ENCODE peak calls at places on chromosomes 11 and 22, in six cellular contexts. One of them, this sample, is unnamed.

GRCh38 chr11:29326757-29327156 is 690.1 kb downstream of the KCNA4 start:
- DNase-seq in mesendoderm: no peak
- DNase-seq in IMR-90: no peak
- DNase-seq in neuronal stem cell: no peak
- DNase-seq in mesenchymal stem cell: no peak
- DNase-seq in H1: no peak
- DNase-seq in this sample: no peak

GRCh38 chr11:120259241-120259640 is 19.3 kb downstream of the POU2F3 start:
- DNase-seq in mesendoderm: no peak
- DNase-seq in IMR-90: no peak
- DNase-seq in neuronal stem cell: no peak
- DNase-seq in mesenchymal stem cell: no peak
- DNase-seq in H1: no peak
- DNase-seq in this sample: no peak

GRCh38 chr22:49934891-49935557 is 16.6 kb downstream of the CRELD2 start:
- DNase-seq in mesendoderm: no peak
- DNase-seq in IMR-90: peak
- DNase-seq in neuronal stem cell: no peak
- DNase-seq in mesenchymal stem cell: peak
- DNase-seq in H1: no peak
- DNase-seq in this sample: peak

GRCh38 chr22:22746963-22747933 is 102.8 kb downstream of the GGTLC2 start:
- DNase-seq in mesendoderm: no peak
- DNase-seq in IMR-90: no peak
- DNase-seq in neuronal stem cell: no peak
- DNase-seq in mesenchymal stem cell: no peak
- DNase-seq in H1: no peak
- DNase-seq in this sample: no peak

GRCh38 chr22:37808294-37808657 is 542 bp downstream of the GCAT start:
- DNase-seq in mesendoderm: no peak
- DNase-seq in IMR-90: peak
- DNase-seq in neuronal stem cell: no peak
- DNase-seq in mesenchymal stem cell: peak
- DNase-seq in H1: no peak
- DNase-seq in this sample: peak

GRCh38 chr22:47115921-47116320 is 353.5 kb downstream of the TBC1D22A start:
- DNase-seq in mesendoderm: no peak
- DNase-seq in IMR-90: no peak
- DNase-seq in neuronal stem cell: no peak
- DNase-seq in mesenchymal stem cell: no peak
- DNase-seq in H1: no peak
- DNase-seq in this sample: no peak

GRCh38 chr11:113577356-113578163 is 102.4 kb upstream of the DRD2 start:
- DNase-seq in mesendoderm: no peak
- DNase-seq in IMR-90: no peak
- DNase-seq in neuronal stem cell: no peak
- DNase-seq in mesenchymal stem cell: no peak
- DNase-seq in H1: no peak
- DNase-seq in this sample: peak

GRCh38 chr11:86548278-86548917 is 124.0 kb downstream of the ME3 start:
- DNase-seq in mesendoderm: no peak
- DNase-seq in IMR-90: peak
- DNase-seq in neuronal stem cell: no peak
- DNase-seq in mesenchymal stem cell: peak
- DNase-seq in H1: no peak
- DNase-seq in this sample: no peak

GRCh38 chr11:4979021-4979420 is 15.6 kb upstream of the OR51L1 start:
- DNase-seq in mesendoderm: no peak
- DNase-seq in IMR-90: no peak
- DNase-seq in neuronal stem cell: no peak
- DNase-seq in mesenchymal stem cell: no peak
- DNase-seq in H1: no peak
- DNase-seq in this sample: no peak

GRCh38 chr22:28771195-28771791 is 1.2 kb upstream of the CCDC117 start:
- DNase-seq in mesendoderm: no peak
- DNase-seq in IMR-90: no peak
- DNase-seq in neuronal stem cell: no peak
- DNase-seq in mesenchymal stem cell: no peak
- DNase-seq in H1: no peak
- DNase-seq in this sample: no peak

GRCh38 chr22:38653741-38654140 is 2.5 kb downstream of the FAM227A start:
- DNase-seq in mesendoderm: no peak
- DNase-seq in IMR-90: no peak
- DNase-seq in neuronal stem cell: no peak
- DNase-seq in mesenchymal stem cell: no peak
- DNase-seq in H1: no peak
- DNase-seq in this sample: no peak

DNA sequence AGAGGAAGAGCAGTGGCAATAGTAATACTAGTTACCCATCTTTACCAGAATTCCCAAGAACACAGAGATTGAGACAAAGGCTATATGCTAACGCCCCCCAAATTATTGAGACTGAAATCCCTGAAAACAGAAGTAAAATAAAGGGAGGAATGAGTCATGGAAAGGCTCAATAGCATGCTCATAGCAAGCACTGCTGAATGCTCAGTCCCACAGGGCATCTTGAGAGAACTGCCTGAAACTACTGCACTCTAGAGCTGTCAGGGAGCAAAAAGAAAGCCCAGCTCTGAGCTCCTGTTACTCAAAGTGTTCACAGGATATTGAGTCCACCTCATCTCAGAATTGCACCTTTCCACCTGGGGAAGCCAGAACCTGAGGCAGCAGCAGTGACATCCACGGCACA is 44.1 kb upstream of the FIBIN start:
- DNase-seq in mesendoderm: no peak
- DNase-seq in IMR-90: peak
- DNase-seq in neuronal stem cell: no peak
- DNase-seq in mesenchymal stem cell: peak
- DNase-seq in H1: no peak
- DNase-seq in this sample: no peak
- H2BK15ac ChIP-seq in mesendoderm: no peak
- H2BK15ac ChIP-seq in IMR-90: peak
- H2BK15ac ChIP-seq in neuronal stem cell: no peak
- H2BK15ac ChIP-seq in mesenchymal stem cell: peak
- H2BK15ac ChIP-seq in H1: no peak
- H2BK15ac ChIP-seq in this sample: no peak

GRCh38 chr11:12224537-12224893 is 114.1 kb downstream of the MICAL2 start:
- DNase-seq in mesendoderm: no peak
- DNase-seq in IMR-90: peak
- DNase-seq in neuronal stem cell: no peak
- DNase-seq in mesenchymal stem cell: no peak
- DNase-seq in H1: no peak
- DNase-seq in this sample: no peak
- H3K27ac ChIP-seq in mesendoderm: no peak
- H3K27ac ChIP-seq in IMR-90: peak
- H3K27ac ChIP-seq in neuronal stem cell: no peak
- H3K27ac ChIP-seq in mesenchymal stem cell: peak
- H3K27ac ChIP-seq in H1: no peak
- H3K27ac ChIP-seq in this sample: no peak

DNA sequence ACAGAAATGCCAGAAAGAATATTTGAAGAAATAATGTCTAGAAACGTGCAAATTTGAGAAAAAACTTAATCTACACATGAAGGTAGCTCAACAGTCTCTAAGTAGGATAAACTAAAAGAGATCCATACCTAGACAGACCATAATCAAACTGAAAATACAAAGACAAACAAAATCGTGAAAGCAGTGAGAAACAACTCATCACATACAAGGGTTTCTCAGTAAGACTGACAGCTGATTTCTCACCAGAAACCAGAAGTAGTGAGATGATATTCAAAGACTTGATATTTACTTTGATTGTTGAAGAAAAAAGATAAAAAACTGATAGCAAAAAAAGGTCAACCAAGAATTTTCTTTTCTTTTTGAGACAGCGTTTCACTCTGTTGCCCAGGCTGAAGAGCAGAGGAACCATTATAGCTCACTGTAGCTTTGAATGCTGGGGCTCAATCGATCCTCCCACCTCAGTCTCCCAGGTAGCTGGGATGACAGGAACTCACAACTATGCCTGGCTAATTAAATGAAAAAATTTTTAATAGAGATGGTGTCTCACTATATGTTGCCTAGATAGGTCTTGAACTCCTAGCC is 17.4 kb downstream of the NPAT start:
- DNase-seq in mesendoderm: no peak
- DNase-seq in IMR-90: no peak
- DNase-seq in neuronal stem cell: no peak
- DNase-seq in mesenchymal stem cell: no peak
- DNase-seq in H1: no peak
- DNase-seq in this sample: no peak
- H2BK15ac ChIP-seq in mesendoderm: no peak
- H2BK15ac ChIP-seq in IMR-90: no peak
- H2BK15ac ChIP-seq in neuronal stem cell: no peak
- H2BK15ac ChIP-seq in mesenchymal stem cell: no peak
- H2BK15ac ChIP-seq in H1: no peak
- H2BK15ac ChIP-seq in this sample: no peak

GRCh38 chr22:43862074-43862881 is at the start of gene SULT4A1:
- DNase-seq in mesendoderm: peak
- DNase-seq in IMR-90: peak
- DNase-seq in neuronal stem cell: peak
- DNase-seq in mesenchymal stem cell: peak
- DNase-seq in H1: no peak
- DNase-seq in this sample: peak
- H3K27ac ChIP-seq in mesendoderm: no peak
- H3K27ac ChIP-seq in IMR-90: no peak
- H3K27ac ChIP-seq in neuronal stem cell: no peak
- H3K27ac ChIP-seq in mesenchymal stem cell: no peak
- H3K27ac ChIP-seq in H1: no peak
- H3K27ac ChIP-seq in this sample: no peak

GRCh38 chr11:131923309-131923708 is 552.9 kb downstream of the NTM start:
- DNase-seq in mesendoderm: no peak
- DNase-seq in IMR-90: peak
- DNase-seq in neuronal stem cell: no peak
- DNase-seq in mesenchymal stem cell: no peak
- DNase-seq in H1: no peak
- DNase-seq in this sample: no peak

GRCh38 chr11:131924446-131925240 is 554.2 kb downstream of the NTM start:
- DNase-seq in mesendoderm: no peak
- DNase-seq in IMR-90: peak
- DNase-seq in neuronal stem cell: no peak
- DNase-seq in mesenchymal stem cell: peak
- DNase-seq in H1: no peak
- DNase-seq in this sample: no peak

GRCh38 chr11:131918663-131919062 is 548.2 kb downstream of the NTM start:
- DNase-seq in mesendoderm: peak
- DNase-seq in IMR-90: no peak
- DNase-seq in neuronal stem cell: no peak
- DNase-seq in mesenchymal stem cell: no peak
- DNase-seq in H1: no peak
- DNase-seq in this sample: no peak

GRCh38 chr11:131924001-131924400 is 553.6 kb downstream of the NTM start:
- DNase-seq in mesendoderm: no peak
- DNase-seq in IMR-90: peak
- DNase-seq in neuronal stem cell: no peak
- DNase-seq in mesenchymal stem cell: no peak
- DNase-seq in H1: no peak
- DNase-seq in this sample: no peak

GRCh38 chr11:131922220-131922619 is 551.8 kb downstream of the NTM start:
- DNase-seq in mesendoderm: no peak
- DNase-seq in IMR-90: no peak
- DNase-seq in neuronal stem cell: no peak
- DNase-seq in mesenchymal stem cell: no peak
- DNase-seq in H1: no peak
- DNase-seq in this sample: no peak
- H2BK15ac ChIP-seq in mesendoderm: no peak
- H2BK15ac ChIP-seq in IMR-90: no peak
- H2BK15ac ChIP-seq in neuronal stem cell: no peak
- H2BK15ac ChIP-seq in mesenchymal stem cell: no peak
- H2BK15ac ChIP-seq in H1: no peak
- H2BK15ac ChIP-seq in this sample: no peak

GRCh38 chr22:23750374-23750743 is 553 bp downstream of the ZNF70 start:
- DNase-seq in mesendoderm: no peak
- DNase-seq in IMR-90: no peak
- DNase-seq in neuronal stem cell: no peak
- DNase-seq in mesenchymal stem cell: peak
- DNase-seq in H1: no peak
- DNase-seq in this sample: no peak
- H3K27ac ChIP-seq in mesendoderm: no peak
- H3K27ac ChIP-seq in IMR-90: peak
- H3K27ac ChIP-seq in neuronal stem cell: no peak
- H3K27ac ChIP-seq in mesenchymal stem cell: no peak
- H3K27ac ChIP-seq in H1: no peak
- H3K27ac ChIP-seq in this sample: no peak